ENCODE peak calls at places on chromosomes 7 and 10, in four cellular contexts. L is HepG2, D is endothelial cell of umbilical vein, Z is K562. P is an unnamed sample.
A peak's percentile ranks its signal among the peaks of the same experiment; 100 is the strongest.

GRCh38 chr10:125823663-125824251 is 411 bp downstream of the BCCIP start:
- DNase-seq in Z (no peak), D (peak; percentile 10), L (no peak), P (no peak)

GRCh38 chr10:75622503-75622902 is 191.1 kb downstream of the LRMDA start:
- DNase-seq in L (no peak), Z (no peak), D (no peak), P (no peak)

GRCh38 chr10:73263948-73264347 is 11.5 kb upstream of the MRPS16 start:
- DNase-seq in D (peak; percentile 53), L (peak; percentile 17), Z (no peak), P (no peak)

GRCh38 chr7:94647295-94647694 is 8.6 kb downstream of the SGCE start:
- DNase-seq in L (no peak), Z (no peak), D (no peak), P (no peak)

GRCh38 chr10:4127518-4128315 is 342.7 kb upstream of the KLF6 start:
- DNase-seq in Z (no peak), D (peak; percentile 94), L (peak; percentile 26), P (no peak)

GRCh38 chr10:11468126-11468742 is 143.2 kb downstream of the USP6NL start:
- DNase-seq in Z (no peak), L (no peak), D (peak; percentile 67), P (no peak)

GRCh38 chr10:71761105-71761511 is 12.2 kb downstream of the VSIR start:
- DNase-seq in D (no peak), L (no peak), Z (no peak), P (no peak)

GRCh38 chr7:34837826-34838225 is 179.8 kb downstream of the NPSR1 start:
- DNase-seq in Z (no peak), D (no peak), L (no peak), P (no peak)

GRCh38 chr7:95921543-95921942 is 149.2 kb downstream of the DYNC1I1 start:
- DNase-seq in Z (no peak), L (no peak), D (no peak), P (no peak)

GRCh38 chr7:4270268-4270667 is 411.8 kb upstream of the FOXK1 start:
- DNase-seq in L (no peak), D (no peak), Z (no peak), P (no peak)
- TF ChIP-seq JUN in L (no peak), D (no peak), Z (no peak), P (no peak)

GRCh38 chr7:128207609-128208008 is 33.5 kb upstream of the LEP start:
- DNase-seq in L (no peak), Z (no peak), D (no peak), P (no peak)

GRCh38 chr7:128211626-128212025 is 29.5 kb upstream of the LEP start:
- DNase-seq in D (no peak), Z (no peak), L (no peak), P (no peak)

GRCh38 chr7:128210036-128210347 is 31.1 kb upstream of the LEP start:
- DNase-seq in D (no peak), Z (no peak), L (no peak), P (no peak)

GRCh38 chr7:128210590-128211570 is 30.2 kb upstream of the LEP start:
- DNase-seq in D (no peak), Z (no peak), L (no peak), P (no peak)

DNA sequence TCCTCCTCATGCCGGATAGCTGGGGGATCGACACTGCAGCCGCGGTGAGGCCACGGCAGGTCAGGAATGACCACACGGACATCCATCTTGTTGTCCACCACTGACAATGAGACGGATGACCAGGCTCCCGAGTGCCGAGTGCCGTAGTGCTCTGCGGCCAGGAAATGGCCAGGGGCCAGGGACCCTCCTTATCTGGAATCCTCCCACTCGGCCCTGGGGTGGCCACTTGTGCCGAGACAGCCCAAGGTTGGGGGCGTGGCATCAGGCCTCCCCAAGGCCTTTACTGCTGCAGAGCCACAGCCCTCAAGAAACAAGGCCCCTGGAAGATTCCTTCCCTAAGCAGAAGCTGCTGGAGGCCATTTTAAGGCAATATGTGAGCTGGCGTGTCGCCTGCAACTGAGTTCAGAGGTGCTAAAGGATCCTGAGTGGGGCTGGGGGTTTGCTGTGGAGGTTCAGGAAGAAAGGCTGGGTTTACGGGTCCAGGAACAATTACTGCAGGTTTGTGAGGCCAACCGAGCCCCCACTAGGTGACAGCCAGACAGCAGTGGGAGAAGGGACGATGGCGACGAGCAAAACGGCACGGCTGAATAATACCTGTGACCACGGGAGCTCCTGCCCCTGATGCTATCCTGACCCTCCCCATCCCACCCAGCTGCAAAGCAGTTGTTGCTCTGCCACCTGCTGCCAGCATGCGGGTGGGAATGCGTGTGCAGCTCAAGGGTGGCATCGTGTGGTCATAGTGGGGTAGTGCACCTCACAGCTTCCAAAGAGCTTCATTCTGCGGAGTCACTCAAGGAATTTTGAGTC is 31.6 kb upstream of the LEP start:
- DNase-seq in D (peak; percentile 77), Z (peak; percentile 93), L (peak; percentile 66), P (peak; percentile 82)
- H2AFZ ChIP-seq in D (no peak overlapping the region), Z (no peak overlapping the region), L (no peak overlapping the region), P (no peak overlapping the region)

DNA sequence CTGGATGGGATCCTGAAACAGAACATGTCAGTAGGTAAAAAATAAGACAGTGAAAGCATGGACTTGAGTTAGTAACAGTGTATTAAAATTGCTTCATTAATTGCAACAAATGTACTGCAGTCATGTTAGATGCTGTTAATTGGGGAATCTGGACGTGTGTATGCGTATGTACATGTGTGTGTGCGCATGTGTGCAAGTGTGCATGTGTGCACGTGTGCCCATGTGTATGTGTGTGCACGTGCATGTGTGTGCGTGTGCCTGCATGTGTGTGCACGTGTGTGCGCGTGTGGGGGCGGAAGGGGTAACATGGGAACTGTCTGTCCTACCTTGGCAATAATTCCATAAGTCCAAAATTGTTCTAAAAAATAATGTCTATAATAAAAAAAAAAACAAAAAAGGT is 67.3 kb downstream of the SMURF1 start:
- DNase-seq in Z (no peak), D (no peak), L (no peak), P (no peak)
- TF ChIP-seq JUN in Z (no peak), D (no peak), L (no peak), P (no peak)

GRCh38 chr7:150420242-150420641 is 30.2 kb upstream of the GIMAP8 start:
- DNase-seq in D (no peak), L (no peak), Z (no peak), P (no peak)
- H2AFZ ChIP-seq in D (no peak overlapping the region), L (no peak overlapping the region), Z (peak overlapping the region; percentile 91), P (no peak overlapping the region)